ENCODE peak calls at places on chromosomes 5 and 9, in ten cellular contexts. One of them, this sample, is unnamed.

GRCh38 chr5:54187694-54188093 is 122.7 kb downstream of the ARL15 start:
- DNase-seq in left lung: no peak
- DNase-seq in substantia nigra: no peak
- DNase-seq in foreskin keratinocyte: no peak
- DNase-seq in heart right ventricle: no peak
- DNase-seq in lower lobe of right lung: no peak
- DNase-seq in mesendoderm: no peak
- DNase-seq in transverse colon: no peak
- DNase-seq in dorsolateral prefrontal cortex: no peak
- DNase-seq in RWPE1: no peak
- DNase-seq in this sample: no peak

GRCh38 chr5:122985006-122985700 is 51.4 kb downstream of the PPIC start:
- DNase-seq in heart right ventricle: no peak
- DNase-seq in RWPE1: no peak
- DNase-seq in transverse colon: no peak
- DNase-seq in lower lobe of right lung: no peak
- DNase-seq in substantia nigra: no peak
- DNase-seq in left lung: no peak
- DNase-seq in foreskin keratinocyte: no peak
- DNase-seq in mesendoderm: no peak
- DNase-seq in dorsolateral prefrontal cortex: no peak
- DNase-seq in this sample: no peak

GRCh38 chr5:60996368-60996767 is 51.4 kb downstream of the NDUFAF2 start:
- DNase-seq in substantia nigra: no peak
- DNase-seq in RWPE1: no peak
- DNase-seq in heart right ventricle: no peak
- DNase-seq in mesendoderm: peak
- DNase-seq in lower lobe of right lung: no peak
- DNase-seq in dorsolateral prefrontal cortex: no peak
- DNase-seq in transverse colon: no peak
- DNase-seq in foreskin keratinocyte: no peak
- DNase-seq in left lung: no peak
- DNase-seq in this sample: no peak

GRCh38 chr9:114004221-114004716 is 73.8 kb downstream of the AMBP start:
- DNase-seq in left lung: no peak
- DNase-seq in dorsolateral prefrontal cortex: peak
- DNase-seq in lower lobe of right lung: no peak
- DNase-seq in substantia nigra: peak
- DNase-seq in heart right ventricle: peak
- DNase-seq in transverse colon: no peak
- DNase-seq in foreskin keratinocyte: no peak
- DNase-seq in RWPE1: no peak
- DNase-seq in mesendoderm: no peak
- DNase-seq in this sample: no peak

GRCh38 chr9:107260437-107261081 is 22.5 kb upstream of the RAD23B start:
- DNase-seq in substantia nigra: no peak
- DNase-seq in RWPE1: no peak
- DNase-seq in lower lobe of right lung: no peak
- DNase-seq in dorsolateral prefrontal cortex: no peak
- DNase-seq in mesendoderm: no peak
- DNase-seq in heart right ventricle: no peak
- DNase-seq in foreskin keratinocyte: no peak
- DNase-seq in left lung: no peak
- DNase-seq in transverse colon: no peak
- DNase-seq in this sample: no peak

GRCh38 chr5:167835146-167835545 is 456.3 kb upstream of the WWC1 start:
- DNase-seq in lower lobe of right lung: no peak
- DNase-seq in dorsolateral prefrontal cortex: no peak
- DNase-seq in substantia nigra: no peak
- DNase-seq in mesendoderm: no peak
- DNase-seq in transverse colon: no peak
- DNase-seq in foreskin keratinocyte: no peak
- DNase-seq in left lung: no peak
- DNase-seq in heart right ventricle: no peak
- DNase-seq in RWPE1: no peak
- DNase-seq in this sample: no peak

GRCh38 chr5:154937186-154937717 is 759 bp downstream of the GEMIN5 start:
- DNase-seq in lower lobe of right lung: no peak
- DNase-seq in foreskin keratinocyte: no peak
- DNase-seq in left lung: no peak
- DNase-seq in mesendoderm: no peak
- DNase-seq in heart right ventricle: no peak
- DNase-seq in dorsolateral prefrontal cortex: no peak
- DNase-seq in RWPE1: peak
- DNase-seq in substantia nigra: no peak
- DNase-seq in transverse colon: no peak
- DNase-seq in this sample: no peak

GRCh38 chr9:116844621-116845020 is 157.5 kb downstream of the TRIM32 start:
- DNase-seq in lower lobe of right lung: no peak
- DNase-seq in heart right ventricle: no peak
- DNase-seq in mesendoderm: no peak
- DNase-seq in RWPE1: no peak
- DNase-seq in left lung: no peak
- DNase-seq in transverse colon: no peak
- DNase-seq in dorsolateral prefrontal cortex: no peak
- DNase-seq in foreskin keratinocyte: no peak
- DNase-seq in substantia nigra: no peak
- DNase-seq in this sample: no peak

DNA sequence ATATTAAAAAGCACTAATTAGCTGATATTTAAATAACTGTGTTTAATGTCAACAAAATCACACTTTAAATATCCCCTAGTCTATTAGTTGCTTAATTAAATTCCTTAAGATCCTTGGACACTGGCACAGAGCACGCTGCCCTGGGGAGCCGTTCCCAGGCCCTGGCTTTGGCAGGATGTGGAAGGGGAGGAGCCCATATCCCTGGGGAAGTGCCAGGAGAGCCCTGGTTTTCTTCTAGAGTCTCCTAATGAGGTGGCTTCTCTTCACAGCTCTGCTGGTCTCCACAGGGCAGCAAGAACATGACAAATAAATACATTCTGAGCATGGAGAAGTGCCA is 50.5 kb downstream of the SIL1 start:
- DNase-seq in heart right ventricle: peak
- DNase-seq in foreskin keratinocyte: no peak
- DNase-seq in substantia nigra: peak
- DNase-seq in dorsolateral prefrontal cortex: peak
- DNase-seq in RWPE1: peak
- DNase-seq in lower lobe of right lung: peak
- DNase-seq in transverse colon: peak
- DNase-seq in left lung: peak
- DNase-seq in mesendoderm: no peak
- DNase-seq in this sample: no peak
- H3K27ac ChIP-seq in heart right ventricle: peak
- H3K27ac ChIP-seq in foreskin keratinocyte: no peak
- H3K27ac ChIP-seq in substantia nigra: no peak
- H3K27ac ChIP-seq in dorsolateral prefrontal cortex: peak
- H3K27ac ChIP-seq in RWPE1: no peak
- H3K27ac ChIP-seq in lower lobe of right lung: peak
- H3K27ac ChIP-seq in transverse colon: peak
- H3K27ac ChIP-seq in left lung: no peak
- H3K27ac ChIP-seq in mesendoderm: no peak
- H3K27ac ChIP-seq in this sample: no peak

DNA sequence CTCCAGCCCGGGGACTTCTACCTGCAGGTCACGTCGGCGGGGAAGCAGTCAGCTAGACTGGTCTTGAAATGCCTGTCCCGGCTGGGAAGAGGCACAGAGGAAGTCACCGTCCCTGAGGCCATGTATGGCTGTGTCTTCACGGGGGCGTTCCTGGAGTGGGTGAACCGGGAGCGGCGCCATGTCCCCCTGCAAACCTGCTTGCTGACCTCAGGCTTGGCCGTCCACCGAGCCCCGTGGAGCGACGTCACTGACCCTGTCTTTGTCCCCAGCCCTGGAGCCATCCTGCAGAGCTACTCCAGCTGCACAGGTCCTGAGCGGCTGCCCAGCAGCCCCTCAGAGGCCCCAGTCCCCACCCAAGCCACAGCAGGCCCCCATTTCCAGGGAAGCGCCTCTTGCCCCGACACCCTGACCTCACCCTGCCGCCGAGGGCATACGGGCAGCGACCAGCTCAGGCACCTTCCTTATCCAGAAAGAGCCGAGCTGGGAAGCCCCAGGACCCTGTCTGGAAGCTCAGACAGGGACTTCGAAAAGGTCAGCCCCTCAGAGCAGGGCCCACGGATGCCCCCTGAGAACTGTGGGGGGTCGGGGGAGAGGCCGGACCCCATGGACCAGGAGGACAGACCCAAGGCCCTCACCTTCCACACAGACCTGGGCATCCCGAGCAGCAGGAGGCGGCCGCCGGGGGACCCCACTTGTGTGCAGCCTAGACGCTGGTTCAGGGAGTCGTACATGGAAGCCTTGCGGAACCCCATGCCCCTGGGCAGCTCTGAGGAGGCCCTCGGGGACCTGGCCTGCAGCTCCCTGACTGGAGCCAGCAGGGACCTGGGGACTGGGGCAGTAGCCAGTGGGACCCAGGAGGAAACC is 47.8 kb downstream of the PLEKHG4B start:
- DNase-seq in transverse colon: no peak
- DNase-seq in left lung: peak
- DNase-seq in foreskin keratinocyte: no peak
- DNase-seq in dorsolateral prefrontal cortex: no peak
- DNase-seq in mesendoderm: no peak
- DNase-seq in heart right ventricle: no peak
- DNase-seq in lower lobe of right lung: no peak
- DNase-seq in RWPE1: no peak
- DNase-seq in substantia nigra: no peak
- DNase-seq in this sample: no peak
- H3K27ac ChIP-seq in transverse colon: no peak
- H3K27ac ChIP-seq in left lung: no peak
- H3K27ac ChIP-seq in foreskin keratinocyte: no peak
- H3K27ac ChIP-seq in dorsolateral prefrontal cortex: no peak
- H3K27ac ChIP-seq in mesendoderm: no peak
- H3K27ac ChIP-seq in heart right ventricle: no peak
- H3K27ac ChIP-seq in lower lobe of right lung: no peak
- H3K27ac ChIP-seq in RWPE1: no peak
- H3K27ac ChIP-seq in substantia nigra: no peak
- H3K27ac ChIP-seq in this sample: no peak

GRCh38 chr9:130174025-130174424 is 1.8 kb downstream of the NCS1 start:
- DNase-seq in dorsolateral prefrontal cortex: no peak
- DNase-seq in transverse colon: no peak
- DNase-seq in RWPE1: no peak
- DNase-seq in lower lobe of right lung: no peak
- DNase-seq in heart right ventricle: no peak
- DNase-seq in mesendoderm: no peak
- DNase-seq in substantia nigra: no peak
- DNase-seq in left lung: no peak
- DNase-seq in foreskin keratinocyte: no peak
- DNase-seq in this sample: no peak

GRCh38 chr9:130174920-130175321 is 2.7 kb downstream of the NCS1 start:
- DNase-seq in heart right ventricle: no peak
- DNase-seq in RWPE1: no peak
- DNase-seq in foreskin keratinocyte: no peak
- DNase-seq in transverse colon: no peak
- DNase-seq in left lung: no peak
- DNase-seq in lower lobe of right lung: no peak
- DNase-seq in substantia nigra: no peak
- DNase-seq in dorsolateral prefrontal cortex: no peak
- DNase-seq in mesendoderm: no peak
- DNase-seq in this sample: no peak

GRCh38 chr9:130175355-130175754 is 3.2 kb downstream of the NCS1 start:
- DNase-seq in heart right ventricle: no peak
- DNase-seq in lower lobe of right lung: no peak
- DNase-seq in transverse colon: no peak
- DNase-seq in RWPE1: no peak
- DNase-seq in foreskin keratinocyte: no peak
- DNase-seq in left lung: no peak
- DNase-seq in substantia nigra: no peak
- DNase-seq in dorsolateral prefrontal cortex: no peak
- DNase-seq in mesendoderm: no peak
- DNase-seq in this sample: no peak

GRCh38 chr9:130177898-130178805 is 5.9 kb downstream of the NCS1 start:
- DNase-seq in lower lobe of right lung: no peak
- DNase-seq in transverse colon: no peak
- DNase-seq in dorsolateral prefrontal cortex: no peak
- DNase-seq in foreskin keratinocyte: no peak
- DNase-seq in left lung: no peak
- DNase-seq in substantia nigra: no peak
- DNase-seq in heart right ventricle: no peak
- DNase-seq in RWPE1: no peak
- DNase-seq in mesendoderm: no peak
- DNase-seq in this sample: no peak

DNA sequence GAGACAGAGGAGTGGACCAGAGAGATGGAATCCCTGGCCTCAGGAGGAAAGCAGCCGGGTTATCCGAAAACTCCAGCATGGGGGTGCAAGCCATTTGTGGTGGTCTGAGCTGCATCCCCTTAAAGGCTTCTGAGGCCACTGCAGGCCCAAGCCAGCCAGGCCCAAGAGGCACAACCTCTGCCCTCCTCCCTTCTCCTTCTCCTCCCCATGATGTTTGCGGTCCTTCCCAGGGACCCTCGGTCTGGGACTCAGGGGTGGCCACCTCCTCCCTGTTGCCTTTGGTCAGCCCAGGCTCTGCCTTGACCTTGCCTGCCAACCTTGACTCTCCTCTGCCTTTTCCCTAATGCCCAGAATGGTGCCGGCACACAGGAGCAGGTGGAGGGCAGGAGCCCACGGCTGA is 4.6 kb downstream of the NCS1 start:
- DNase-seq in dorsolateral prefrontal cortex: no peak
- DNase-seq in foreskin keratinocyte: no peak
- DNase-seq in left lung: no peak
- DNase-seq in lower lobe of right lung: no peak
- DNase-seq in heart right ventricle: no peak
- DNase-seq in substantia nigra: no peak
- DNase-seq in RWPE1: no peak
- DNase-seq in transverse colon: no peak
- DNase-seq in mesendoderm: no peak
- DNase-seq in this sample: no peak
- H3K27ac ChIP-seq in dorsolateral prefrontal cortex: peak
- H3K27ac ChIP-seq in foreskin keratinocyte: no peak
- H3K27ac ChIP-seq in left lung: no peak
- H3K27ac ChIP-seq in lower lobe of right lung: no peak
- H3K27ac ChIP-seq in heart right ventricle: no peak
- H3K27ac ChIP-seq in substantia nigra: no peak
- H3K27ac ChIP-seq in RWPE1: peak
- H3K27ac ChIP-seq in transverse colon: peak
- H3K27ac ChIP-seq in mesendoderm: no peak
- H3K27ac ChIP-seq in this sample: no peak

DNA sequence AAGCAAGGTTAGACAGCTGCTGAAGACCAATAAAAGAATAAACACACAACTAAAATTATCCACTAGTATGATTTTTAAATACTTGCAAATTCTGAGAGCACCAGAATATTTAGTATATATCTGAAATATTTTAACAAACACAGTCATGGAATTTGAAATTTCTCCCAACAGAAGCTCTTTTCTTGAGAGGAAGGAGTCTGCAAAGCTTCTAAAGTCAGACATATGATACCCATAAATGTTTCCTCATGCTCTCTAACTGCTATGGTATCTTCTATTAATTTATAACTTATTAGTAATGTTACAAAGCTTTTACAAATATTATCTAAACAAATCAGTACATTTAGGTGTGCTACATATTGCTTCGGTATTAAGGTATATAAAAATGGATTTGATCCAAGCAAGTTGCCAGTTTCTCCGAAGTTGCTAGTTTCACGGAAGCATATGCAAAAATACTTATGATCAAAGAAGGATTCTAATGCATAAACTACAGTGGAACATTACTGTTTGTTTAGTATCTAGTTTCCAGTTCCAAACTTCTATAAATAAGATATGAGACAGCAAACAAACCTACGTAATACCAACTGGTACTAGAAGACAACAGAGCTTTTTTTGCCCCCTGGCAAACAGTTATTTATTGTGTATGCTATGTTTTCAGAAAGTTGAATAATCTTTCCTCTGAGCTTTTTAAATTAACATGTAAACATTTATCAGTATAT is 22.0 kb downstream of the FNIP1 start:
- DNase-seq in dorsolateral prefrontal cortex: no peak
- DNase-seq in foreskin keratinocyte: no peak
- DNase-seq in heart right ventricle: no peak
- DNase-seq in left lung: no peak
- DNase-seq in lower lobe of right lung: no peak
- DNase-seq in substantia nigra: no peak
- DNase-seq in mesendoderm: no peak
- DNase-seq in transverse colon: no peak
- DNase-seq in RWPE1: no peak
- DNase-seq in this sample: no peak
- H3K27ac ChIP-seq in dorsolateral prefrontal cortex: peak
- H3K27ac ChIP-seq in foreskin keratinocyte: no peak
- H3K27ac ChIP-seq in heart right ventricle: peak
- H3K27ac ChIP-seq in left lung: no peak
- H3K27ac ChIP-seq in lower lobe of right lung: no peak
- H3K27ac ChIP-seq in substantia nigra: peak
- H3K27ac ChIP-seq in mesendoderm: no peak
- H3K27ac ChIP-seq in transverse colon: no peak
- H3K27ac ChIP-seq in RWPE1: no peak
- H3K27ac ChIP-seq in this sample: no peak